ENCODE peak calls at places on chromosome 4, in nine cellular contexts. E, F, M, S, C, J, A, K and T are unnamed samples.

GRCh38 chr4:15874671-15875070 is 63.9 kb downstream of the FGFBP1 start:
- DNase-seq in S (no peak), M (no peak), E (no peak), C (no peak), F (no peak), K (no peak), J (no peak), A (no peak), T (no peak)

GRCh38 chr4:74230902-74231499 is 73.1 kb downstream of the MTHFD2L start:
- DNase-seq in K (peak), F (no peak), E (no peak), C (no peak), A (no peak), M (no peak), S (peak), J (peak), T (no peak)

GRCh38 chr4:68498413-68499007 is 51.2 kb downstream of the TMPRSS11E start:
- DNase-seq in M (peak), F (no peak), J (peak), E (peak), C (no peak), S (peak), A (no peak), K (peak), T (peak)

GRCh38 chr4:170388255-170388654 is 298.5 kb upstream of the AADAT start:
- DNase-seq in S (peak), E (no peak), M (no peak), A (no peak), K (no peak), F (no peak), J (no peak), C (no peak), T (no peak)

GRCh38 chr4:83651846-83652245 is 115.9 kb downstream of the GPAT3 start:
- DNase-seq in M (no peak), C (no peak), J (no peak), K (no peak), F (no peak), E (no peak), S (no peak), A (no peak), T (no peak)

GRCh38 chr4:62263454-62263853 is 1063.3 kb downstream of the ADGRL3 start:
- DNase-seq in C (no peak), E (no peak), K (no peak), J (no peak), M (no peak), F (no peak), A (no peak), S (no peak), T (no peak)

GRCh38 chr4:139523076-139523475 is 32.9 kb downstream of the SETD7 start:
- DNase-seq in S (no peak), F (no peak), C (no peak), A (no peak), K (peak), E (no peak), M (no peak), J (peak), T (no peak)

GRCh38 chr4:20788266-20788665 is 88.0 kb downstream of the PACRGL start:
- DNase-seq in A (no peak), C (no peak), E (no peak), J (no peak), F (no peak), S (no peak), K (no peak), M (no peak), T (peak)

GRCh38 chr4:106914223-106914622 is 121.9 kb downstream of the DKK2 start:
- DNase-seq in A (no peak), S (no peak), K (no peak), J (no peak), M (no peak), C (no peak), E (no peak), F (no peak), T (no peak)

GRCh38 chr4:11133868-11134267 is 294.8 kb downstream of the HS3ST1 start:
- DNase-seq in M (no peak), F (no peak), A (no peak), S (no peak), K (no peak), J (no peak), E (no peak), C (no peak), T (no peak)

GRCh38 chr4:8188085-8188484 is 11.0 kb upstream of the SH3TC1 start:
- DNase-seq in F (no peak), C (no peak), M (no peak), K (no peak), A (no peak), J (no peak), S (no peak), E (no peak), T (no peak)
- H3K27ac ChIP-seq in F (no peak), C (no peak), M (no peak), K (no peak), A (no peak), J (no peak), S (no peak), E (no peak), T (peak)

GRCh38 chr4:118947095-118947494 is 58.4 kb downstream of the SYNPO2 start:
- DNase-seq in J (no peak), E (no peak), K (no peak), C (no peak), M (no peak), F (no peak), S (no peak), A (no peak), T (no peak)
- H3K27ac ChIP-seq in J (no peak), E (no peak), K (no peak), C (no peak), M (no peak), F (no peak), S (no peak), A (peak), T (no peak)

GRCh38 chr4:118905546-118905945 is 16.9 kb downstream of the SYNPO2 start:
- DNase-seq in E (no peak), S (peak), F (no peak), A (no peak), C (no peak), J (no peak), K (no peak), M (no peak), T (no peak)

GRCh38 chr4:118910221-118910620 is 21.6 kb downstream of the SYNPO2 start:
- DNase-seq in K (no peak), S (no peak), F (no peak), J (no peak), A (no peak), M (no peak), C (no peak), E (no peak), T (no peak)

GRCh38 chr4:118915468-118915867 is 26.8 kb downstream of the SYNPO2 start:
- DNase-seq in S (no peak), F (no peak), E (no peak), J (no peak), A (no peak), K (no peak), C (no peak), M (no peak), T (no peak)

GRCh38 chr4:118909173-118909956 is 20.7 kb downstream of the SYNPO2 start:
- DNase-seq in F (no peak), M (no peak), S (no peak), C (no peak), J (no peak), E (no peak), K (no peak), A (no peak), T (no peak)

GRCh38 chr4:118911162-118911791 is 22.6 kb downstream of the SYNPO2 start:
- DNase-seq in A (no peak), E (no peak), C (no peak), F (no peak), M (no peak), K (no peak), J (no peak), S (peak), T (no peak)
- H3K27ac ChIP-seq in A (peak), E (no peak), C (no peak), F (no peak), M (no peak), K (no peak), J (peak), S (peak), T (no peak)

GRCh38 chr4:185479507-185479971 is 8.0 kb upstream of the CCDC110 start:
- DNase-seq in J (no peak), K (no peak), E (no peak), F (no peak), C (no peak), M (no peak), A (no peak), S (no peak), T (no peak)
- H3K27ac ChIP-seq in J (peak), K (no peak), E (no peak), F (peak), C (no peak), M (no peak), A (no peak), S (no peak), T (no peak)

GRCh38 chr4:102503831-102504786 is 3.0 kb downstream of the NFKB1 start:
- DNase-seq in M (no peak), S (no peak), E (peak), J (no peak), F (no peak), C (no peak), A (no peak), K (no peak), T (no peak)

GRCh38 chr4:102503301-102503746 is 2.2 kb downstream of the NFKB1 start:
- DNase-seq in A (no peak), M (no peak), S (no peak), E (peak), C (no peak), K (no peak), F (no peak), J (no peak), T (no peak)

GRCh38 chr4:102500371-102501175 is 586 bp upstream of the NFKB1 start:
- DNase-seq in J (peak), C (peak), K (peak), A (peak), F (peak), M (peak), S (peak), E (peak), T (peak)

GRCh38 chr4:102501635-102502382 is 650 bp downstream of the NFKB1 start:
- DNase-seq in C (peak), M (peak), S (peak), J (peak), K (peak), F (peak), E (peak), A (peak), T (peak)

DNA sequence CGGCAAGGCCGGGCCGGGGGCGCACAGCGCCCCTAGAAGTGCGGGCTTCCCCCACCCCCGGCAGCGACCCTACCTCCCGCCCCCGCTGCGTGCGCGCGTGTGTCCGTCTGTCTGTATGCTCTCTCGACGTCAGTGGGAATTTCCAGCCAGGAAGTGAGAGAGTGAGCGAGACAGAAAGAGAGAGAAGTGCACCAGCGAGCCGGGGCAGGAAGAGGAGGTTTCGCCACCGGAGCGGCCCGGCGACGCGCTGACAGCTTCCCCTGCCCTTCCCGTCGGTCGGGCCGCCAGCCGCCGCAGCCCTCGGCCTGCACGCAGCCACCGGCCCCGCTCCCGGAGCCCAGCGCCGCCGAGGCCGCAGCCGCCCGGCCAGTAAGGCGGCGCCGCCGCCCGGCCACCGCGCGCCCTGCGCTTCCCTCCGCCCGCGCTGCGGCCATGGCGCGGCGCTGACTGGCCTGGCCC is at the start of gene NFKB1:
- DNase-seq in M (peak), F (peak), K (peak), J (peak), S (peak), C (peak), A (peak), E (peak), T (peak)
- H3K27ac ChIP-seq in M (peak), F (peak), K (peak), J (peak), S (peak), C (peak), A (peak), E (peak), T (peak)

DNA sequence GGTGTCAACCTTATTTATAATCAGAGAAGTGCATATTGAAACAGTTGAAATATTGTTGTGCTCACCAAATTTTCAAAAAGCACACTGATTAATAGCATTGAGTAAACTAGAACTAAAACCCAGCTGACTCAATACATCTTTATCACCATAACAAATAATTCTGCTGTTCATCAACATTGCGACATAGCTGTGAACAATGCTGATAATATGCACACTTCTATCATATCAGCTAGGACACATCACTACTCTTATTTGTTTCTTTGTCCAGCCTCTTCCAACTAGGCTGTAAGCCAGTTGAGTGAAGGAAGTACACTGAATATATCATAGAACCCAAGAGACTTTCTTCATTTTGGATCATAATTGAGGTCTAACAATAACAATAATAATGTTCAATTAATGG is 349.7 kb downstream of the IQCM start:
- DNase-seq in J (no peak), M (no peak), F (no peak), S (peak), A (no peak), C (no peak), E (no peak), K (no peak), T (no peak)
- H3K27ac ChIP-seq in J (no peak), M (no peak), F (no peak), S (no peak), A (no peak), C (no peak), E (no peak), K (no peak), T (no peak)